ENCODE peak calls at places on chromosomes 13 and 19, in five cellular contexts. E is transverse colon, A is breast epithelium, J is K562, I is suprapubic skin. O is an unnamed sample.

GRCh38 chr19:50434525-50434924 is 1.8 kb downstream of the MYBPC2 start:
- DNase-seq in I (no peak), A (no peak), E (peak; percentile 27), J (peak; percentile 48), O (peak; percentile 91)

GRCh38 chr19:41541990-41542584 is 33.9 kb upstream of the CEACAM21 start:
- DNase-seq in A (no peak), J (peak; percentile 47), E (peak; percentile 74), I (no peak), O (peak; percentile 92)

GRCh38 chr13:102729560-102730275 is 34.9 kb upstream of the METTL21C start:
- DNase-seq in I (no peak), E (no peak), J (no peak), A (no peak), O (no peak)

GRCh38 chr13:74251778-74252519 is 117.7 kb upstream of the KLF12 start:
- DNase-seq in A (no peak), E (no peak), J (no peak), I (no peak), O (no peak)

GRCh38 chr13:30477346-30478235 is 11.9 kb upstream of the HMGB1 start:
- DNase-seq in E (no peak), J (no peak), A (no peak), I (no peak), O (no peak)

GRCh38 chr19:5351731-5352228 is 11.2 kb upstream of the PTPRS start:
- DNase-seq in E (no peak), A (no peak), J (no peak), I (no peak), O (no peak)

GRCh38 chr19:38676878-38677646 is 29.6 kb downstream of the ACTN4 start:
- DNase-seq in A (no peak), I (no peak), E (no peak), J (no peak), O (peak; percentile 51)

GRCh38 chr19:29805026-29805925 is 6.5 kb upstream of the CCNE1 start:
- DNase-seq in E (no peak), A (no peak), I (no peak), J (no peak), O (peak; percentile 46)

GRCh38 chr19:28710278-28710677 is 502.7 kb downstream of the UQCRFS1 start:
- DNase-seq in J (peak; percentile 42), A (no peak), E (no peak), I (no peak), O (no peak)

GRCh38 chr19:36420961-36421748 is 2.7 kb upstream of the ZFP82 start:
- DNase-seq in A (peak; percentile 51), E (no peak), I (no peak), J (no peak), O (peak; percentile 68)

GRCh38 chr19:56071151-56071550 is 49.9 kb downstream of the ZNF787 start:
- DNase-seq in J (peak; percentile 46), A (no peak), E (no peak), I (no peak), O (peak; percentile 34)

GRCh38 chr19:35262101-35262761 is 6.5 kb upstream of the USF2 start:
- DNase-seq in J (no peak), A (peak; percentile 37), E (peak; percentile 6), I (no peak), O (peak; percentile 76)

GRCh38 chr13:101835920-101836319 is 383.4 kb downstream of the ITGBL1 start:
- DNase-seq in E (no peak), J (no peak), I (no peak), A (no peak), O (no peak)

GRCh38 chr13:98103942-98104880 is 38.7 kb upstream of the FARP1 start:
- DNase-seq in A (no peak), J (no peak), E (no peak), I (no peak), O (no peak)

GRCh38 chr13:40170982-40171381 is 495.5 kb downstream of the FOXO1 start:
- DNase-seq in E (no peak), J (no peak), A (no peak), I (no peak), O (no peak)
- TF ChIP-seq CTCF in E (no peak), J (no peak), A (no peak), I (no peak), O (no peak)

GRCh38 chr13:46182491-46182877 is 507 bp upstream of the LCP1 start:
- DNase-seq in I (no peak), J (no peak), A (no peak), E (no peak), O (no peak)

GRCh38 chr13:46179576-46180368 is 2.2 kb downstream of the LCP1 start:
- DNase-seq in E (peak; percentile 70), A (no peak), J (peak; percentile 42), I (peak; percentile 66), O (peak; percentile 92)

GRCh38 chr13:46183018-46183940 is 1.3 kb upstream of the LCP1 start:
- DNase-seq in I (no peak), J (peak; percentile 18), A (no peak), E (no peak), O (peak; percentile 80)

GRCh38 chr13:46180393-46180792 is 1.6 kb downstream of the LCP1 start:
- DNase-seq in I (no peak), E (no peak), A (no peak), J (no peak), O (no peak)

DNA sequence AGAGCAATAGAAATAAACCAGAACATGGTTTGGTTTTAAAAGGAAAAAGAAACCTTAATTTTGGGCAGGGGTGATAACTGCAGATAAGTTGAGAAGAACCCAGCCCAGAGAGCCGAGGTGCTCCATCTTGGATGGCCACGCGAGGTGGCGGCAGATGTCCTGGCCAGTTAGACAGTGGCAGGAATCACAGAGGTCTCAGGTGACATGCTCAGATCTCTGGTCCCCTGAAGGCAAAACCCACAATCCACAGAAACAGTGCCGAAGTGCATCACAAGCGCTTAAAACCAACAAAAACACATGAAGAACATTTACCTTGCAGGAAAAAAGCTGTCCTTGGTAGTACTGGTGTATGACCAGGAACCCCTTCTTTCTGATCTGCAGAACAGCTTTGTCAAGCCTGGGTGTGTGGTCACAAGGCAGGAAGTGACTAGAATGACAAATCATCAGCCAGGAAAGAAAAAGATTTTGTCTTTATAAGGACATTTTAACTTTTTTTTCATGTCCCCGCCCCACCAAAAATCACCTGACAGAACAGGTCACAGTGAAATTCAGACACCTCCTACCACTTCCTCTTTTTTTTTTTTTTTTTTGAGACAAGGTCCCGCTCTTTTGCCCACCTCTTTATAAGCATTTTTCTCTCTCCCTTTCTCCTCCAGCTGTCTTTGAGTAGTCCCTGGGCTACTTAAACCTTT is at the start of gene LCP1:
- DNase-seq in A (no peak), I (no peak), E (peak; percentile 44), J (peak; percentile 53), O (peak; percentile 87)
- TF ChIP-seq POLR2AphosphoS5 in A (no peak), I (no peak), E (peak; percentile 89), J (peak; percentile 76), O (peak; percentile 40)

DNA sequence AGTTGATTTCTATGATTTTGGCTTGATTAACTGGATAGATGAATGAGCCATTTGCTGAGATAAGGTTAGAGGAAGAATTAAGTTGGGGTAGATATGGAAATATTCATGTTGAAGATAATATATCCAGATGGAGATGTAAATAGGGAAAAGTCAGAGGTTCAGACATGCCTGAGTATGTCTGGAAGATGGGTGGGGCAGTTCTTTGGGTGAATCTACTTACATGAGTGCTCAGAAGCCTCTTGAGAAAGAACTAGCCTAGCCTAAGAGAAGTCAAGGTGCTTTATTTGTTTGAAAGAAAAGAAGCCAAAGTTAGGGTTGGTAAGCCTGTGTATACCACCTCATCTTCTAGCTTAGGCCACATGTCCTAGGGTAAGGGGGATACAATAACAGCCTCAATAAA is 133.6 kb downstream of the NDFIP2 start:
- DNase-seq in J (no peak), A (no peak), E (no peak), I (no peak), O (no peak)
- H3K27ac ChIP-seq in J (no peak overlapping the region), A (no peak overlapping the region), E (no peak overlapping the region), I (no peak overlapping the region), O (no peak overlapping the region)

GRCh38 chr19:44072543-44073401 is 813 bp downstream of the ZNF284 start:
- DNase-seq in E (no peak), A (no peak), J (no peak), I (no peak), O (no peak)
- TF ChIP-seq CTCF in E (no peak), A (no peak), J (no peak), I (no peak), O (no peak)

DNA sequence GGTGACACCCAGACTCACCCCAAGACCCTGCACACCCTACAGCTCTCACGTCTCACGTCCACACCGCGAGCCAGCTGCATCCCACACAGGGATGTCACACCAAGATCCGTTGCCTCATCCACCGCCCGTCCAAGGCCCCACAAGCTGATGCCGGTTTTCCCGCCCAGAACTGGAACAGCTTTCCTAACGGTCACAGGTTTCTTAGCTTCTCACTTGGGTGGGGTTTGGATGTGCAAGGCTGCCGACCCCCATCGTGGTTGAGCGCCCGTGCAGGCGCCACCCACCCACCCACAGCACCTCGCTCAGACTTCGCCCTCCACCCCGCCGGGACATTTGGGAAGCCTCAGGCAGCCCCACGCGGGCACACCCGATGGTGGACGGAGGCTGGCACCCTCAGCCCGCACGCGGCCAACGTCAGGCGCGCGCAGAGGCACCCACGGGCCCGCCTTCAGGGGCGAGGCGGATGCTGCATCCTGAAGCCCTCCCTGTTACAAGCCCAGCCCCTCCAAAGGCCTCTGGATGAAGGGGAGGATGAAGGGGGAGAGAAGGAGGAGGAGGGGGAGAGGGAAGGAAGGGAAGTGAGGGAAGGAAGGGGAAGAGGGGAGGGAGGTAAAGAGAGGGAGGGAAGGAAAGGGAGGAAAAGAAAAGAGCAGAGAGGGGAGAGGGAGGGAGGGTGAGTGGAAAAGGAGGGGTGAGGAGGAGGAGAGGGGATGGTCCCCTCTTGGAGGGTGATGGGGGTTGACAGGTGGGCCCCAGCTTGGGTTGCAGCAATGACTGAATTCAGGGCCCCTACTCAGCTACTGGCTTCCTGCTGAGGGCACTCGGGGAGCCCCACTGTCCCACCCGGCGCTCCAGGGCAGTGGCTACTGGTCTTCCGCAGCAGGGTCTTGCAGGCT is 12.8 kb downstream of the ONECUT3 start:
- DNase-seq in I (no peak), J (no peak), E (no peak), A (no peak), O (no peak)
- TF ChIP-seq POLR2AphosphoS5 in I (no peak), J (no peak), E (no peak), A (no peak), O (no peak)

GRCh38 chr19:11363881-11364280 is 8.6 kb downstream of the PLPPR2 start:
- DNase-seq in A (no peak), J (no peak), E (no peak), I (no peak), O (no peak)
- H3K27ac ChIP-seq in A (peak overlapping the region; percentile 52), J (no peak overlapping the region), E (no peak overlapping the region), I (no peak overlapping the region), O (no peak overlapping the region)

GRCh38 chr19:15758379-15758778 is 20.6 kb downstream of the OR10H3 start:
- DNase-seq in I (no peak), A (no peak), E (no peak), J (no peak), O (no peak)

GRCh38 chr19:15759962-15760565 is 22.3 kb downstream of the OR10H3 start:
- DNase-seq in A (no peak), J (peak; percentile 41), E (peak; percentile 30), I (no peak), O (no peak)
- TF ChIP-seq CTCF in A (no peak), J (peak; percentile 55), E (peak; percentile 54), I (peak; percentile 17), O (no peak)